ENCODE peak calls at places on chromosomes 5 and 9, in ten cellular contexts. Y, T, O, P, X, K, H, D, C and E are unnamed samples.

GRCh38 chr5:135980650-135981049 is 25.9 kb upstream of the LECT2 start:
- DNase-seq in Y (no peak), T (no peak), O (no peak), P (no peak), X (no peak), K (no peak), H (no peak), D (no peak), C (no peak), E (no peak)

GRCh38 chr5:174840435-174840834 is 116.1 kb downstream of the MSX2 start:
- DNase-seq in Y (no peak), T (no peak), O (no peak), P (no peak), X (no peak), K (no peak), H (no peak), D (no peak), C (no peak), E (no peak)

GRCh38 chr5:88734191-88734640 is 148.8 kb downstream of the MEF2C start:
- DNase-seq in Y (no peak), T (no peak), O (peak), P (no peak), X (no peak), K (peak), H (no peak), D (no peak), C (no peak), E (no peak)

GRCh38 chr5:178469975-178470692 is 120.1 kb downstream of the COL23A1 start:
- DNase-seq in Y (no peak), T (no peak), O (no peak), P (no peak), X (peak), K (no peak), H (no peak), D (no peak), C (no peak), E (no peak)

GRCh38 chr5:149474198-149474597 is 77.0 kb downstream of the CSNK1A1 start:
- DNase-seq in Y (no peak), T (no peak), O (no peak), P (no peak), X (peak), K (no peak), H (no peak), D (no peak), C (no peak), E (no peak)

GRCh38 chr9:71105192-71105591 is 16.2 kb downstream of the TRPM3 start:
- DNase-seq in Y (no peak), T (no peak), O (no peak), P (no peak), X (no peak), K (no peak), H (no peak), D (no peak), C (no peak), E (no peak)

GRCh38 chr5:139634541-139634940 is 13.6 kb upstream of the CXXC5 start:
- DNase-seq in Y (no peak), T (no peak), O (peak), P (no peak), X (no peak), K (no peak), H (no peak), D (no peak), C (no peak), E (no peak)

GRCh38 chr5:116766470-116766947 is 191.9 kb upstream of the SEMA6A start:
- DNase-seq in Y (no peak), T (no peak), O (no peak), P (peak), X (no peak), K (no peak), H (no peak), D (no peak), C (peak), E (peak)

GRCh38 chr5:142482207-142482606 is 157.4 kb upstream of the SPRY4 start:
- DNase-seq in Y (no peak), T (no peak), O (no peak), P (no peak), X (no peak), K (no peak), H (no peak), D (no peak), C (no peak), E (no peak)

GRCh38 chr9:100554935-100555401 is 22.9 kb upstream of the CAVIN4 start:
- DNase-seq in Y (no peak), T (no peak), O (no peak), P (no peak), X (no peak), K (peak), H (no peak), D (no peak), C (peak), E (peak)

GRCh38 chr5:123514615-123515355 is 2.8 kb downstream of the CSNK1G3 start:
- DNase-seq in Y (no peak), T (no peak), O (no peak), P (no peak), X (no peak), K (no peak), H (no peak), D (no peak), C (no peak), E (no peak)

GRCh38 chr5:65199988-65200668 is 281.6 kb downstream of the ADAMTS6 start:
- DNase-seq in Y (no peak), T (no peak), O (no peak), P (no peak), X (no peak), K (no peak), H (no peak), D (no peak), C (peak), E (peak)

GRCh38 chr5:80705801-80706200 is 51.0 kb upstream of the DHFR start:
- DNase-seq in Y (no peak), T (no peak), O (no peak), P (no peak), X (no peak), K (no peak), H (no peak), D (no peak), C (no peak), E (no peak)

GRCh38 chr9:81028504-81028903 is 660.8 kb downstream of the TLE1 start:
- DNase-seq in Y (no peak), T (no peak), O (no peak), P (no peak), X (no peak), K (no peak), H (no peak), D (no peak), C (peak), E (peak)

GRCh38 chr9:82109626-82110025 is 121.1 kb downstream of the SPATA31D1 start:
- DNase-seq in Y (no peak), T (no peak), O (no peak), P (no peak), X (no peak), K (no peak), H (no peak), D (no peak), C (no peak), E (peak)

GRCh38 chr9:134782921-134783698 is 97.5 kb upstream of the FCN2 start:
- DNase-seq in Y (no peak), T (no peak), O (no peak), P (no peak), X (no peak), K (no peak), H (no peak), D (no peak), C (no peak), E (no peak)

GRCh38 chr9:94443039-94443722 is 111.7 kb upstream of the PCAT7 start:
- DNase-seq in Y (no peak), T (peak), O (no peak), P (no peak), X (no peak), K (no peak), H (no peak), D (no peak), C (no peak), E (no peak)

GRCh38 chr5:168706655-168707069 is 127.5 kb upstream of the PANK3 start:
- DNase-seq in Y (no peak), T (peak), O (no peak), P (peak), X (peak), K (peak), H (no peak), D (no peak), C (peak), E (peak)

GRCh38 chr5:157730900-157731271 is 334 bp upstream of the THG1L start:
- DNase-seq in Y (no peak), T (no peak), O (no peak), P (no peak), X (no peak), K (no peak), H (no peak), D (no peak), C (no peak), E (no peak)

GRCh38 chr5:9519537-9519936 is 26.3 kb downstream of the SEMA5A start:
- DNase-seq in Y (no peak), T (no peak), O (no peak), P (peak), X (no peak), K (no peak), H (no peak), D (no peak), C (peak), E (peak)

GRCh38 chr9:130633336-130634190 is 30.8 kb upstream of the PRDM12 start:
- DNase-seq in Y (no peak), T (no peak), O (no peak), P (no peak), X (peak), K (no peak), H (no peak), D (peak), C (no peak), E (no peak)

GRCh38 chr9:135126480-135127187 is 39.2 kb downstream of the OLFM1 start:
- DNase-seq in Y (no peak), T (no peak), O (no peak), P (no peak), X (peak), K (no peak), H (no peak), D (no peak), C (no peak), E (no peak)

GRCh38 chr5:3104446-3105047 is 353.1 kb upstream of the IRX2 start:
- DNase-seq in Y (no peak), T (no peak), O (no peak), P (no peak), X (no peak), K (no peak), H (no peak), D (peak), C (no peak), E (no peak)

GRCh38 chr5:3105172-3105571 is 353.7 kb upstream of the IRX2 start:
- DNase-seq in Y (no peak), T (no peak), O (no peak), P (no peak), X (no peak), K (no peak), H (no peak), D (no peak), C (no peak), E (no peak)

GRCh38 chr5:3101561-3101960 is 350.1 kb upstream of the IRX2 start:
- DNase-seq in Y (no peak), T (peak), O (no peak), P (no peak), X (no peak), K (no peak), H (no peak), D (no peak), C (no peak), E (no peak)

GRCh38 chr5:3102531-3102930 is 351.1 kb upstream of the IRX2 start:
- DNase-seq in Y (no peak), T (peak), O (no peak), P (no peak), X (no peak), K (no peak), H (no peak), D (no peak), C (no peak), E (no peak)

GRCh38 chr5:3103241-3103855 is 351.9 kb upstream of the IRX2 start:
- DNase-seq in Y (no peak), T (peak), O (no peak), P (no peak), X (no peak), K (no peak), H (no peak), D (peak), C (no peak), E (no peak)
- H3K4me3 ChIP-seq in Y (no peak), T (peak), O (no peak), P (no peak), X (no peak), K (no peak), H (no peak), D (no peak), C (no peak), E (no peak)

DNA sequence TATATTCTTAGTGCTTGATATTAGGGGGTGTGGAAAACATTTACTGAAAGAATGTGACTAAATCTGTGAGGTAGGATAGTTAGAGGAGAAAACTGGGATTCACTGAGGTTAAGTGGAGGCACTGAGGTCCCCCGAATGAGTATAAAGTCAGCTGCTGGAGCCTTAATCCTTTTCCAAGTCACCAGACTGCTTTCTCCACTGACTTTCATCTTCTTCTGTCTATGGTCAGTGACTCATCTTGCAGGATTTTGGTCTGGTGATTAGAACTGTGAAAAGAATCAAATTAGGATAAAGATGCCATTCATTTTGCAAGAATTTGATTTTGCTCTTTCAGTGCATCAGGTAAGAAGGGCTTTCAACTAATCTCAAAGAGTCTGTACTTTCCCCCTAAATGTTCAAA is 89.3 kb upstream of the ALDH1A1 start:
- DNase-seq in Y (no peak), T (no peak), O (no peak), P (no peak), X (no peak), K (no peak), H (no peak), D (no peak), C (peak), E (no peak)
- TF ChIP-seq CTCF in Y (no peak), T (no peak), O (no peak), P (no peak), X (no peak), K (no peak), H (no peak), D (no peak), C (no peak), E (no peak)

DNA sequence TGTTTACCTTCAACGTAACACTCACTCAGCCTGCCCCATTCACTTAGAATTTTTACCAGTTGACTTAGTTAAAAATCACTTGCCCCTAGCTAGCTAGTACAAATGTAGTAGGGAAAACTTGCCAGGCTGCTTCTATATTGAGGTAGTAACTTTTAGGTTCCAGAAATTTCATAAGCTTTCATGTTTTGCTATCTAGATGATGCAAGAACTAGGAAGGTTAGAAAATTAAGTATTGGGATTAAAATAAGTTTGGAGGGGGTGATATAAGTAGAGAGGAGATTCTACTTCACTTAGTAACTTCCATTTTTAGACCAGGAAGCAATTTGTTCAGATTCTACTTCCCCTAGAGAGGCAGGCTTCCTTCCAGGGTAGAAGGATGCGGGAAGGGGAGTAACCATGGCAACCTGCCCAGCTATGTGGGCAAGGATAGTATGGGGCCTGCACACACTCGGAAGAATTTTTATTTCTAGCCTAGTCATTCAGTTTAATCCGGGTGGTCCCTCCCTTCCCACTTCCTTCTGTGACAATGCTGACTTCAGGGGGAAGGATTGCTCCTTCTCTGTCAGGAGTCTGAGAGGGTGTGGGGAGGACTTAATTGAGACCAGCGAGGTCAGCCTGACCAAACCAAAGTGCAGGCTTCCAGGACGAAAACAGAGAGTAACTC is 4.2 kb downstream of the DAB2 start:
- DNase-seq in Y (peak), T (no peak), O (peak), P (peak), X (peak), K (no peak), H (peak), D (no peak), C (peak), E (peak)
- H3K4me3 ChIP-seq in Y (peak), T (no peak), O (no peak), P (peak), X (peak), K (no peak), H (peak), D (peak), C (peak), E (no peak)

GRCh38 chr5:72130342-72130741 is 23.1 kb downstream of the MAP1B start:
- DNase-seq in Y (no peak), T (no peak), O (no peak), P (no peak), X (no peak), K (no peak), H (no peak), D (no peak), C (no peak), E (peak)
- TF ChIP-seq CTCF in Y (no peak), T (no peak), O (no peak), P (no peak), X (no peak), K (no peak), H (no peak), D (no peak), C (no peak), E (no peak)

GRCh38 chr5:72849546-72849945 is 33.1 kb downstream of the TNPO1 start:
- DNase-seq in Y (no peak), T (no peak), O (no peak), P (no peak), X (no peak), K (no peak), H (no peak), D (no peak), C (no peak), E (no peak)
- H3K4me3 ChIP-seq in Y (peak), T (peak), O (peak), P (peak), X (peak), K (peak), H (peak), D (peak), C (peak), E (peak)

DNA sequence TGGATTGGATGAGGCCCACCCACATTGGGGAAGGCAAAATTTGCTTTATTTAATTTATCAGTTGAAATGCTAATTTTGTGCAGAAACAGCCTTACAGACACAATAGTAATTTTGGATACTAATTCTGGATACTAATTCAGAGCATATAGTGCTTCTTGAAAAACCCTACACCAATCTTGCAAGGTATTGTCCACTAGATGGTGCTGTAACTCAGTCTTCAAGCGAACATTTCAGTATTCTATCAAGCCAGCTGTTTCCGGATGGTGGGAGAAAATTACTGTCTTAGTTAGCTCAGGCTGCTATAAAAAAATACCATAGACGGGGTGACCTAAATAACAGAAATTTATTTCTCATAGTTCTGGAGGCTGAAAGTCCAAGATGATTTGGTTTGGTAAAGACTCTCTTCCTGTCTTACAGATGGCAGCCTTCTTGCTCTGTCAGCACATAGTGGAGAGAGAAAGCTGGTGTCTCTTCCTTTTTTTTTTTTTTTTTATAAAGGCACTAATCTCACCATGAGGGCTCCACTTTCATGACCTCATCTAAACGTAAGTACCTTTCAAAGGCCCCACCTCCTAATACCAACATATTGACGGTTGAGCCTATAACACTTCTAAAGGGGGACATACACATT is 1306.5 kb upstream of the CDH9 start:
- DNase-seq in Y (no peak), T (peak), O (no peak), P (no peak), X (no peak), K (peak), H (no peak), D (no peak), C (peak), E (peak)
- TF ChIP-seq CTCF in Y (peak), T (peak), O (peak), P (no peak), X (peak), K (peak), H (no peak), D (peak), C (peak), E (peak)